ENCODE peak calls at places on chromosomes 13 and 19, in nine cellular contexts. Y is CD8-positive, alpha-beta T cell; E is neural crest cell; Q is brain microvascular endothelial cell; X is dorsolateral prefrontal cortex; O is PC-3; T is psoas muscle; F is breast epithelium; J is GM20000. K is an unnamed sample.

GRCh38 chr13:97574926-97575325 is 141.0 kb downstream of the RAP2A start:
- DNase-seq in E (no peak), O (peak), Y (no peak), F (no peak), X (no peak), Q (peak), J (peak), T (no peak), K (peak)

GRCh38 chr19:35228177-35228930 is at the start of gene FAM187B:
- DNase-seq in O (no peak), X (no peak), T (no peak), J (no peak), F (no peak), Q (no peak), Y (peak), E (no peak), K (no peak)

GRCh38 chr13:20590568-20590967 is 23.6 kb downstream of the IFT88 start:
- DNase-seq in X (no peak), J (no peak), F (no peak), Q (no peak), T (no peak), Y (no peak), O (no peak), E (no peak), K (no peak)

GRCh38 chr13:111875922-111876321 is 191.0 kb upstream of the SOX1 start:
- DNase-seq in X (no peak), F (no peak), E (no peak), T (no peak), J (no peak), O (no peak), Y (peak), Q (no peak), K (no peak)

GRCh38 chr19:3140667-3141038 is 4.8 kb downstream of the GNA15 start:
- DNase-seq in E (no peak), O (no peak), Q (no peak), Y (no peak), X (no peak), T (no peak), F (no peak), J (no peak), K (no peak)

GRCh38 chr19:16366056-16366432 is 41.4 kb downstream of the KLF2 start:
- DNase-seq in Y (peak), T (no peak), X (no peak), E (no peak), J (no peak), F (no peak), O (no peak), Q (no peak), K (no peak)

GRCh38 chr13:41398494-41399190 is 58.7 kb upstream of the RGCC start:
- DNase-seq in F (no peak), J (no peak), T (no peak), Y (no peak), O (no peak), X (no peak), E (no peak), Q (no peak), K (no peak)

GRCh38 chr19:16614941-16615340 is 13.1 kb downstream of the MED26 start:
- DNase-seq in Q (no peak), Y (no peak), E (no peak), J (no peak), F (no peak), O (peak), T (no peak), X (no peak), K (no peak)

GRCh38 chr13:95212962-95213850 is 88.0 kb downstream of the ABCC4 start:
- DNase-seq in T (no peak), X (no peak), Y (no peak), O (peak), Q (no peak), J (no peak), F (no peak), E (no peak), K (no peak)

GRCh38 chr19:45423033-45423588 is 606 bp downstream of the ERCC1 start:
- DNase-seq in J (no peak), E (no peak), Y (no peak), Q (no peak), O (no peak), X (no peak), F (no peak), T (no peak), K (no peak)

GRCh38 chr19:45424191-45425058 is 708 bp upstream of the ERCC1 start:
- DNase-seq in E (peak), O (peak), X (peak), Y (no peak), F (no peak), J (peak), T (peak), Q (peak), K (peak)

GRCh38 chr19:45423589-45424190 is at the start of gene ERCC1:
- DNase-seq in Q (peak), E (peak), O (peak), Y (peak), T (peak), F (peak), X (peak), J (peak), K (peak)

DNA sequence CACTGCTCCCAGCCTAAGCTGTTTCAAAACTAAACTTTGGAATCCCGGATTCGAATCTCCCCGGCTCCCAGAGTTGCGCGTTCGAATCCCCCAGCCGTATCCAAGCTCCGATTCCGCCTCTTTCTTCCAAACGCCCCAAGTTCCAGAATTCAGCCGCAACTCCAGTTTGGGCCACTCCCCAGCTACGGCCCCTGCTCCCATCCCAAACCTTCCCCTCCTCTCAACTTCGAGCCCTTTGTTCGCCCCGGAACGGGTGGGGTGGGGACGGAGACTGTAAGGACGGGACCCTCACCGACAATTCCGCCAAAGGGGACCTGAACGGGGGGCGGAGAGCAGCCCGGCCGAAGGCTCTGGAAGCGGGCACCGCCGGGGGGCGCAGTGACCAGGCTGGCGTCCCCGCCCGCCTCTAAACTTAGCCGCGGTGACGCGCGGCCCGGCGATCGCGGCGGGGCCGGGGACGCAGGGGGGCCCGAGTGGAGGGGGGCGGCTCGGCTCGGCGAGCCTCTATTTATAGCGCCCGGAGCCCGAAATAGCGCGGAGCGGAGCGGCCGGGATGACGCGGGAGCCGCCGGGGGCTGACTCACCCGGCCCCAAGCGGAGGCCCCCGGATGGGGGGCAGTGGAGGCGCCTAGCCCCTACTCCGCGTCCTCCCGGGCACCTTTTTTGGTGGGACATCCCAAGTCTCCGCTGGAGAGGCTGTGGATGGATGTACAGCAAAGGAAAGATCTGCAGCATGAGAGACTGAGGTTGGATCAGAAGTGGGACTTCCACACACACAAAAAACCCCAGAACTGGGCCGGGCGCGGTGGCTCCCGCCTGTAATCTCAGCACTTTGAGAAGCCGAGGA is 4.9 kb upstream of the ERCC1 start:
- DNase-seq in Y (no peak), F (no peak), X (peak), T (peak), O (peak), E (peak), Q (peak), J (peak), K (peak)
- TF ChIP-seq CTCF in Y (no peak), F (peak), X (peak), T (peak), O (peak), E (peak), Q (peak), J (peak), K (peak)

GRCh38 chr13:83895994-83896580 is 13.8 kb upstream of the SLITRK1 start:
- DNase-seq in E (no peak), Y (no peak), F (no peak), J (no peak), X (no peak), O (peak), Q (peak), T (no peak), K (no peak)
- TF ChIP-seq CTCF in E (no peak), Y (no peak), F (no peak), J (no peak), X (no peak), O (no peak), Q (no peak), T (no peak), K (no peak)

GRCh38 chr19:6412111-6412999 is 12.3 kb downstream of the KHSRP start:
- DNase-seq in Q (peak), O (peak), T (no peak), X (no peak), F (no peak), Y (peak), J (peak), E (no peak), K (peak)

GRCh38 chr19:6415592-6416190 is 8.9 kb downstream of the KHSRP start:
- DNase-seq in Q (no peak), Y (no peak), T (no peak), O (no peak), X (no peak), J (no peak), F (no peak), E (no peak), K (no peak)

GRCh38 chr19:6413291-6413690 is 11.3 kb downstream of the KHSRP start:
- DNase-seq in Q (no peak), T (no peak), O (no peak), F (no peak), E (no peak), X (no peak), J (no peak), Y (no peak), K (no peak)

GRCh38 chr19:6414793-6415591 is 9.6 kb downstream of the KHSRP start:
- DNase-seq in X (no peak), Y (no peak), F (no peak), Q (no peak), T (no peak), J (peak), O (no peak), E (no peak), K (no peak)

GRCh38 chr19:6414033-6414643 is 10.5 kb downstream of the KHSRP start:
- DNase-seq in O (no peak), X (no peak), E (no peak), J (peak), Q (no peak), F (no peak), T (no peak), Y (no peak), K (no peak)
- TF ChIP-seq CTCF in O (no peak), X (no peak), E (no peak), J (no peak), Q (no peak), F (no peak), T (no peak), Y (no peak), K (no peak)

GRCh38 chr19:40285353-40286234 is 449 bp upstream of the AKT2 start:
- DNase-seq in T (peak), O (peak), Q (peak), J (peak), F (peak), X (peak), E (peak), Y (peak), K (peak)
- TF ChIP-seq CTCF in T (no peak), O (no peak), Q (no peak), J (no peak), F (no peak), X (peak), E (no peak), Y (no peak), K (no peak)

GRCh38 chr19:6527893-6528543 is 2.8 kb upstream of the TNFSF9 start:
- DNase-seq in T (no peak), Q (no peak), E (no peak), J (peak), F (no peak), Y (no peak), X (no peak), O (no peak), K (peak)

GRCh38 chr19:6528544-6529121 is 2.2 kb upstream of the TNFSF9 start:
- DNase-seq in Y (no peak), Q (no peak), J (peak), E (no peak), F (no peak), O (no peak), T (peak), X (peak), K (peak)

GRCh38 chr19:6522712-6523111 is 8.1 kb upstream of the TNFSF9 start:
- DNase-seq in T (no peak), F (no peak), Q (no peak), X (no peak), E (no peak), Y (no peak), J (no peak), O (no peak), K (no peak)

GRCh38 chr19:6521718-6522646 is 8.8 kb upstream of the TNFSF9 start:
- DNase-seq in Q (peak), Y (peak), E (no peak), F (no peak), J (peak), O (no peak), X (no peak), T (no peak), K (peak)

DNA sequence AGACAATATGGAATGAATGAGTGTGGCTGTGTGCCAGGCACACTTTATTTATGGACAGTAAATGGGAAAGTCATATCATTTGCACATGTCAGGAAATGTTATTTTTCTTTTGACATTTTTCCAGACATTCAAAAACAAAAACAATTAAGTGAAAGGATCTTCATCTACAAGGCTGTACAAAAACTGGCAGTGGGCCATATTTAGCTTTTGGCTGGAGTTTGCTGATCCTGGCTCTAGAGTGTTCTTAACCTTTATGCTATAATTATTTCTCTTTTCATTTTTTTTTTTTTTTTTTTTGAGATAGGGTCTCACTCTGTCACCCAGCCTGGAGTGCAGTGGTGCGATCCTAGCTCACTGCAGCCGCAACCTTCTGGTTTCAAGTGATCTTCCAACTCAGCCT is 6.5 kb upstream of the TNFSF9 start:
- DNase-seq in T (no peak), J (no peak), E (no peak), Q (no peak), F (no peak), Y (no peak), X (no peak), O (no peak), K (no peak)
- TF ChIP-seq CTCF in T (no peak), J (no peak), E (no peak), Q (no peak), F (no peak), Y (no peak), X (no peak), O (no peak), K (no peak)

GRCh38 chr13:46603165-46603603 is 50.2 kb downstream of the LRCH1 start:
- DNase-seq in X (no peak), O (peak), E (no peak), J (no peak), Y (no peak), Q (no peak), F (no peak), T (no peak), K (peak)
- TF ChIP-seq CTCF in X (no peak), O (peak), E (peak), J (peak), Y (no peak), Q (peak), F (no peak), T (no peak), K (peak)

GRCh38 chr13:84455143-84455905 is 573.0 kb upstream of the SLITRK1 start:
- DNase-seq in Q (no peak), O (no peak), Y (no peak), T (no peak), J (no peak), X (no peak), F (no peak), E (no peak), K (peak)
- TF ChIP-seq CTCF in Q (peak), O (peak), Y (no peak), T (no peak), J (no peak), X (no peak), F (no peak), E (peak), K (peak)

DNA sequence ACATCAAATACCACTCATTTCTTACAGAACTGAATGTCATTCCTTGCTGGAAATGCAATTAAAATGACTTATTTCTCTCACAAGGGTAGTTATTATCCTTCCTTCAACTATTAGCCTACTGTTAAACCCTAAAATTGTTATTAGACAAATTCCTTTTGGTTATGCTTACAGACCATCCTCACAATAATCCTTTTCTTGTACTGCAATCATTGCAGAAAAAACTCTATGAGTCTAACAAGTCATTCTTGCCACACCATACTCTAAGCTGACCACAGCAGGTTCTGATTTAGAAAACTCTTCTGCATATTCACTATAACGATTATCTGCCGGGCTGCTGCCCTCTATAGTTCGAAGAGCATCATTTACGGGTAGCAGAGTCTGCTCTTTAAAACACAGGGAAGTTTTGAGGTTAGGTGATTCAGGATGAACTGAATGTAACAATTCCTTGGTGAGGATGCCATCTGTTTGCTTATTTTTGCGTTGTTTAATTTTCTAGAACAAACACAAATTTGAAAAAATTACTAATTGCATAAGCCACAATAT is 38.2 kb downstream of the MTMR6 start:
- DNase-seq in Q (peak), Y (no peak), X (peak), T (no peak), F (no peak), O (peak), J (peak), E (no peak), K (peak)
- TF ChIP-seq CTCF in Q (peak), Y (no peak), X (peak), T (no peak), F (no peak), O (peak), J (peak), E (peak), K (peak)